ENCODE peak calls at places on chromosome 6, in four cellular contexts. B is neuronal stem cell, I is trophoblast cell, Q is mesenchymal stem cell. L is an unnamed sample.

GRCh38 chr6:151036869-151037680 is 171.6 kb downstream of the MTHFD1L start:
- DNase-seq in I (peak; percentile 50), Q (no peak), B (no peak), L (no peak)

GRCh38 chr6:19433101-19433500 is 404.1 kb upstream of the ID4 start:
- DNase-seq in B (no peak), Q (no peak), I (no peak), L (no peak)

GRCh38 chr6:119148825-119149525 is 70.5 kb upstream of the FAM184A start:
- DNase-seq in B (no peak), I (peak; percentile 93), Q (peak; percentile 23), L (no peak)

GRCh38 chr6:104638841-104639290 is 220.9 kb downstream of the HACE1 start:
- DNase-seq in Q (peak; percentile 68), B (no peak), I (peak; percentile 56), L (no peak)

GRCh38 chr6:147201885-147202515 is 2.2 kb upstream of the STXBP5 start:
- DNase-seq in I (peak; percentile 59), Q (peak; percentile 53), B (no peak), L (peak; percentile 57)

GRCh38 chr6:12921467-12921866 is 204.9 kb downstream of the PHACTR1 start:
- DNase-seq in B (no peak), Q (no peak), I (no peak), L (no peak)

GRCh38 chr6:132354517-132355167 is 46.6 kb downstream of the MOXD1 start:
- DNase-seq in B (no peak), I (no peak), Q (no peak), L (no peak)

GRCh38 chr6:44650947-44651346 is 263.4 kb downstream of the CDC5L start:
- DNase-seq in B (no peak), I (peak; percentile 72), Q (peak; percentile 30), L (no peak)

GRCh38 chr6:102229271-102229670 is 835.8 kb downstream of the GRIK2 start:
- DNase-seq in Q (no peak), B (peak; percentile 3), I (no peak), L (no peak)

GRCh38 chr6:2030682-2031244 is 214.6 kb downstream of the GMDS start:
- DNase-seq in B (no peak), Q (no peak), I (no peak), L (peak; percentile 29)

GRCh38 chr6:3848380-3848779 is 793 bp upstream of the FAM50B start:
- DNase-seq in B (peak; percentile 6), Q (peak; percentile 21), I (peak; percentile 41), L (no peak)

GRCh38 chr6:146984251-146984924 is 219.8 kb upstream of the STXBP5 start:
- DNase-seq in Q (peak; percentile 8), B (no peak), I (peak; percentile 26), L (no peak)

GRCh38 chr6:160353950-160354496 is 5.8 kb downstream of the SLC22A3 start:
- DNase-seq in B (no peak), I (no peak), Q (no peak), L (no peak)

GRCh38 chr6:4660377-4661321 is 115.6 kb upstream of the CDYL start:
- DNase-seq in B (no peak), I (no peak), Q (no peak), L (peak; percentile 28)

GRCh38 chr6:84967965-84968364 is 203.6 kb upstream of the TBX18 start:
- DNase-seq in Q (no peak), I (no peak), B (no peak), L (no peak)

GRCh38 chr6:99743647-99744046 is 137.0 kb downstream of the PRDM13 start:
- DNase-seq in Q (no peak), B (no peak), I (no peak), L (no peak)

GRCh38 chr6:160309718-160310117 is 38.5 kb upstream of the SLC22A3 start:
- DNase-seq in B (no peak), I (no peak), Q (no peak), L (no peak)

GRCh38 chr6:83199865-83200230 is 6.7 kb downstream of the RWDD2A start:
- DNase-seq in Q (peak; percentile 52), I (peak; percentile 87), B (no peak), L (no peak)

GRCh38 chr6:168943231-168943905 is 310.3 kb downstream of the THBS2 start:
- DNase-seq in Q (no peak), B (no peak), I (no peak), L (no peak)

GRCh38 chr6:170289108-170289931 is 1.6 kb downstream of the DLL1 start:
- DNase-seq in B (no peak), I (no peak), Q (no peak), L (no peak)

GRCh38 chr6:157453978-157454377 is 73.0 kb downstream of the ZDHHC14 start:
- DNase-seq in I (no peak), Q (no peak), B (no peak), L (no peak)

GRCh38 chr6:13554929-13555333 is 19.5 kb upstream of the SIRT5 start:
- DNase-seq in Q (peak; percentile 12), B (no peak), I (no peak), L (peak; percentile 80)

GRCh38 chr6:40398034-40398679 is 189.0 kb downstream of the LRFN2 start:
- DNase-seq in I (no peak), B (no peak), Q (no peak), L (no peak)

GRCh38 chr6:610882-611281 is 46.0 kb downstream of the HUS1B start:
- DNase-seq in Q (no peak), I (no peak), B (no peak), L (no peak)

GRCh38 chr6:130206474-130206873 is 16.3 kb downstream of the SAMD3 start:
- DNase-seq in Q (no peak), B (no peak), I (no peak), L (no peak)

GRCh38 chr6:82869493-82869892 is 196.1 kb downstream of the UBE3D start:
- DNase-seq in I (no peak), Q (no peak), B (no peak), L (no peak)

GRCh38 chr6:83597511-83597910 is 85.2 kb downstream of the PRSS35 start:
- DNase-seq in B (no peak), Q (no peak), I (no peak), L (no peak)

GRCh38 chr6:19210849-19211590 is 626.1 kb upstream of the ID4 start:
- DNase-seq in Q (no peak), B (peak; percentile 6), I (peak; percentile 10), L (peak; percentile 75)

GRCh38 chr6:159013229-159013628 is 13.2 kb upstream of the RSPH3 start:
- DNase-seq in I (no peak), B (no peak), Q (no peak), L (no peak)

GRCh38 chr6:144418969-144419545 is 133.9 kb downstream of the UTRN start:
- DNase-seq in Q (no peak), B (no peak), I (no peak), L (no peak)

GRCh38 chr6:144417686-144418085 is 132.6 kb downstream of the UTRN start:
- DNase-seq in B (no peak), Q (no peak), I (no peak), L (no peak)

GRCh38 chr6:144423167-144423566 is 138.0 kb downstream of the UTRN start:
- DNase-seq in B (no peak), Q (no peak), I (no peak), L (no peak)
- H3K18ac ChIP-seq in B (no peak overlapping the region), Q (no peak overlapping the region), I (no peak overlapping the region), L (no peak overlapping the region)

GRCh38 chr6:33432546-33432945 is 12.7 kb downstream of the SYNGAP1 start:
- DNase-seq in Q (no peak), I (no peak), B (no peak), L (no peak)
- H3K18ac ChIP-seq in Q (no peak overlapping the region), I (no peak overlapping the region), B (peak overlapping the region; percentile 96), L (peak overlapping the region; percentile 51)

GRCh38 chr6:52537001-52537753 is 39.7 kb downstream of the TRAM2 start:
- DNase-seq in B (no peak), I (no peak), Q (no peak), L (no peak)
- H3K18ac ChIP-seq in B (no peak overlapping the region), I (peak overlapping the region; percentile 33), Q (peak overlapping the region; percentile 87), L (no peak overlapping the region)

GRCh38 chr6:34658605-34659218 is 37.9 kb downstream of the ILRUN start:
- DNase-seq in I (no peak), B (no peak), Q (no peak), L (no peak)

GRCh38 chr6:34654061-34654460 is 42.5 kb downstream of the ILRUN start:
- DNase-seq in Q (no peak), B (no peak), I (no peak), L (no peak)

GRCh38 chr6:34657307-34657978 is 39.1 kb downstream of the ILRUN start:
- DNase-seq in I (peak; percentile 56), B (no peak), Q (peak; percentile 92), L (no peak)

GRCh38 chr6:34656378-34657036 is 40.1 kb downstream of the ILRUN start:
- DNase-seq in I (peak; percentile 21), B (no peak), Q (peak; percentile 97), L (no peak)

DNA sequence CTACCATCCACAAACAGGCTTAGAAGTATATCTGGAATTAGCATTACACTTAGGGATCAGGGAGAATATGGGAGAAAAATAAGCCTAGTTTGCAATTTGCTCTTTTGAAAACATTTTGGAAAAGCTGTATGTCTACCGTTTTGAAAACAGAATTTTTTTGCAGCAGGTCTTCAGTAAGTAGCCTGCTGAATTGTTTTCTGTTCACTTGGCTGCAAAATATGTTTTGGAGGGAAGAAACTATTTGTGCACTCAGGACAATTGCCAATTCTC is 39.6 kb downstream of the ILRUN start:
- DNase-seq in B (no peak), Q (no peak), I (no peak), L (no peak)
- H3K18ac ChIP-seq in B (no peak overlapping the region), Q (peak overlapping the region; percentile 26), I (no peak overlapping the region), L (no peak overlapping the region)

DNA sequence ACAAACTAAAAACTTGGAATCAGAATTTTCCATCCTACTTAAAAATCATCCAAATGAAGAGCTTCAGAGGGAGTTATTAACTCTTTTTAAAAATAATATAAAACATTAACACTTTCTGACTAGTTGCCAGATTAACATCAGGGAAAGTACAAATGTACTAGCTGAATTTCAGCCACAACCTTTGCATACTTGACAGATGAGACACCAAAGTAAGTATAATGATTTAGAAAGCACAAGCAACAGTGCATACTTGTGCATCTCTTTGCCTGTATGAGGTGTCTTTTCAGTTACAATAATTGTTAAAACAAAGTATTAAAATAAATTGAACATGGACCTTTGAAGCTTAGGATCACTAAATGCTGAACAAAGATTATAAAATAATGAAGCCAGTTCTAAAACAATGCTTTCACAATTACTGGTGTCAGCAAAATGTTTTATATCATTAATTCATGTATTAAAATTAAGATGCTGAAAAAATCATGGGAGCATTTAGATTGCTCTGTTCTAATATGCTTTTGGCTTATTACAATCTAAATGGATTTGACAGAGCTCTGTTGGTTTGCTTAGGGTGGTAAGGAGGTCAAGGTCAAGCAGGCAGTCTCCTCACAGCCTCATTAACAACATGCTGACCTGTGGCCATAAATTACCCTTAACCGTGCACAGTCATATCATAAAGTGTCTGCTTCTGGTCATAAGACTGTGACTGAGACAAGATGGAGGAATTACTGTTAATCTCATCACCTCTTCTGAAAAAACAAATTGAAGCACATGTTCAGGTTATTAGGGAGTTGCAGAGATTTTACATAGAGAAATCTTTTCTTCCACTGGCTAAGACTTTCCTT is 15.1 kb downstream of the RNF217 start:
- DNase-seq in Q (peak; percentile 51), I (peak; percentile 71), B (no peak), L (no peak)
- H3K18ac ChIP-seq in Q (no peak overlapping the region), I (no peak overlapping the region), B (no peak overlapping the region), L (no peak overlapping the region)

L was measured in H9.